ENCODE peak calls at places on chromosomes 5 and 9, in five cellular contexts. W is CD4-positive, alpha-beta memory T cell; F is psoas muscle; M is A549; S is heart right ventricle. Y is an unnamed sample.

GRCh38 chr5:14016549-14016948 is 72.1 kb upstream of the DNAH5 start:
- DNase-seq in W (no peak), F (no peak), M (no peak), S (no peak), Y (no peak)

GRCh38 chr5:77326142-77326541 is 115.7 kb downstream of the PDE8B start:
- DNase-seq in W (no peak), F (no peak), M (no peak), S (no peak), Y (no peak)

GRCh38 chr5:34653708-34654107 is 2.4 kb upstream of the RAI14 start:
- DNase-seq in W (no peak), F (no peak), M (no peak), S (no peak), Y (no peak)

GRCh38 chr9:107731115-107731762 is 241.7 kb upstream of the KLF4 start:
- DNase-seq in W (no peak), F (no peak), M (no peak), S (no peak), Y (no peak)

GRCh38 chr5:15105799-15106393 is 234.3 kb upstream of the ANKH start:
- DNase-seq in W (peak), F (no peak), M (peak), S (peak), Y (no peak)

GRCh38 chr5:5810461-5810860 is 388.0 kb downstream of the ICE1 start:
- DNase-seq in W (no peak), F (no peak), M (no peak), S (peak), Y (no peak)

GRCh38 chr5:115561176-115561575 is 16.6 kb upstream of the FEM1C start:
- DNase-seq in W (no peak), F (no peak), M (no peak), S (no peak), Y (no peak)

GRCh38 chr5:142826741-142827492 is 56.7 kb downstream of the ARHGAP26 start:
- DNase-seq in W (no peak), F (no peak), M (no peak), S (no peak), Y (no peak)

GRCh38 chr9:133306242-133307194 is 29.5 kb downstream of the SURF6 start:
- DNase-seq in W (no peak), F (no peak), M (no peak), S (no peak), Y (no peak)

GRCh38 chr9:133161542-133161950 is 2.2 kb downstream of the GBGT1 start:
- DNase-seq in W (no peak), F (no peak), M (no peak), S (peak), Y (no peak)

GRCh38 chr5:79827159-79827562 is 137.5 kb downstream of the CMYA5 start:
- DNase-seq in W (no peak), F (no peak), M (no peak), S (no peak), Y (no peak)

GRCh38 chr5:170491479-170491878 is 12.3 kb upstream of the KCNIP1 start:
- DNase-seq in W (no peak), F (no peak), M (no peak), S (peak), Y (no peak)

GRCh38 chr5:55232194-55232984 is 1.0 kb downstream of the CCNO start:
- DNase-seq in W (no peak), F (no peak), M (peak), S (no peak), Y (no peak)

GRCh38 chr5:96026334-96027065 is 64.8 kb upstream of the ELL2 start:
- DNase-seq in W (no peak), F (no peak), M (no peak), S (no peak), Y (no peak)

GRCh38 chr5:173746050-173746449 is 129.6 kb upstream of the BOD1 start:
- DNase-seq in W (no peak), F (no peak), M (no peak), S (no peak), Y (no peak)

GRCh38 chr9:92377904-92378303 is 26.5 kb downstream of the OGN start:
- DNase-seq in W (no peak), F (no peak), M (no peak), S (no peak), Y (no peak)

GRCh38 chr9:68975644-68976043 is 38.3 kb downstream of the PRKACG start:
- DNase-seq in W (no peak), F (no peak), M (no peak), S (no peak), Y (no peak)

GRCh38 chr9:72132052-72132451 is 17.2 kb upstream of the GDA start:
- DNase-seq in W (no peak), F (no peak), M (no peak), S (no peak), Y (no peak)

GRCh38 chr9:108436470-108436869 is 419.3 kb downstream of the ACTL7B start:
- DNase-seq in W (no peak), F (no peak), M (no peak), S (no peak), Y (no peak)

GRCh38 chr5:79686799-79687198 is 2.8 kb upstream of the CMYA5 start:
- DNase-seq in W (no peak), F (no peak), M (no peak), S (no peak), Y (no peak)

GRCh38 chr9:135116371-135116770 is 28.9 kb downstream of the OLFM1 start:
- DNase-seq in W (no peak), F (no peak), M (no peak), S (no peak), Y (no peak)

GRCh38 chr5:125685771-125686170 is 737.4 kb upstream of the GRAMD2B start:
- DNase-seq in W (no peak), F (no peak), M (no peak), S (no peak), Y (no peak)

GRCh38 chr5:77255617-77256016 is 45.1 kb downstream of the PDE8B start:
- DNase-seq in W (no peak), F (no peak), M (no peak), S (no peak), Y (no peak)

GRCh38 chr5:82512025-82512424 is 233.9 kb upstream of the RPS23 start:
- DNase-seq in W (no peak), F (no peak), M (no peak), S (no peak), Y (no peak)

GRCh38 chr9:107819772-107820171 is 330.2 kb upstream of the KLF4 start:
- DNase-seq in W (no peak), F (no peak), M (no peak), S (no peak), Y (no peak)

GRCh38 chr9:77547113-77547731 is 100.9 kb downstream of the GNA14 start:
- DNase-seq in W (no peak), F (no peak), M (no peak), S (no peak), Y (no peak)

GRCh38 chr5:79025054-79025465 is 40.0 kb upstream of the ARSB start:
- DNase-seq in W (peak), F (peak), M (peak), S (peak), Y (peak)

GRCh38 chr5:172086312-172086975 is 80.0 kb upstream of the FBXW11 start:
- DNase-seq in W (no peak), F (no peak), M (no peak), S (no peak), Y (no peak)

GRCh38 chr5:87154191-87154590 is 113.5 kb upstream of the RASA1 start:
- DNase-seq in W (no peak), F (no peak), M (no peak), S (no peak), Y (no peak)

GRCh38 chr9:108086624-108087023 is 597.1 kb upstream of the KLF4 start:
- DNase-seq in W (no peak), F (no peak), M (no peak), S (no peak), Y (no peak)

GRCh38 chr9:108468364-108468763 is 387.4 kb downstream of the ACTL7B start:
- DNase-seq in W (no peak), F (peak), M (peak), S (peak), Y (no peak)

GRCh38 chr9:112193562-112194288 is 18.6 kb upstream of the SUSD1 start:
- DNase-seq in W (no peak), F (no peak), M (no peak), S (no peak), Y (no peak)

GRCh38 chr9:127927457-127928231 is 2.9 kb downstream of the PIP5KL1 start:
- DNase-seq in W (peak), F (no peak), M (no peak), S (no peak), Y (no peak)

GRCh38 chr5:95821110-95822021 is 1.2 kb downstream of the GLRX start:
- DNase-seq in W (no peak), F (no peak), M (no peak), S (no peak), Y (no peak)

GRCh38 chr5:98769006-98769255 is 4.5 kb upstream of the RGMB start:
- DNase-seq in W (peak), F (peak), M (no peak), S (peak), Y (no peak)

GRCh38 chr5:87829214-87829551 is 416.5 kb upstream of the CCNH start:
- DNase-seq in W (no peak), F (peak), M (no peak), S (peak), Y (no peak)

GRCh38 chr9:34612788-34613390 is 992 bp upstream of the RPP25L start:
- DNase-seq in W (peak), F (peak), M (peak), S (peak), Y (peak)
- H3K27ac ChIP-seq in W (peak), F (peak), M (peak), S (peak), Y (peak)

GRCh38 chr5:151676719-151677118 is 10.0 kb downstream of the SPARC start:
- DNase-seq in W (no peak), F (no peak), M (no peak), S (no peak), Y (no peak)
- H3K27ac ChIP-seq in W (no peak), F (peak), M (peak), S (peak), Y (peak)

DNA sequence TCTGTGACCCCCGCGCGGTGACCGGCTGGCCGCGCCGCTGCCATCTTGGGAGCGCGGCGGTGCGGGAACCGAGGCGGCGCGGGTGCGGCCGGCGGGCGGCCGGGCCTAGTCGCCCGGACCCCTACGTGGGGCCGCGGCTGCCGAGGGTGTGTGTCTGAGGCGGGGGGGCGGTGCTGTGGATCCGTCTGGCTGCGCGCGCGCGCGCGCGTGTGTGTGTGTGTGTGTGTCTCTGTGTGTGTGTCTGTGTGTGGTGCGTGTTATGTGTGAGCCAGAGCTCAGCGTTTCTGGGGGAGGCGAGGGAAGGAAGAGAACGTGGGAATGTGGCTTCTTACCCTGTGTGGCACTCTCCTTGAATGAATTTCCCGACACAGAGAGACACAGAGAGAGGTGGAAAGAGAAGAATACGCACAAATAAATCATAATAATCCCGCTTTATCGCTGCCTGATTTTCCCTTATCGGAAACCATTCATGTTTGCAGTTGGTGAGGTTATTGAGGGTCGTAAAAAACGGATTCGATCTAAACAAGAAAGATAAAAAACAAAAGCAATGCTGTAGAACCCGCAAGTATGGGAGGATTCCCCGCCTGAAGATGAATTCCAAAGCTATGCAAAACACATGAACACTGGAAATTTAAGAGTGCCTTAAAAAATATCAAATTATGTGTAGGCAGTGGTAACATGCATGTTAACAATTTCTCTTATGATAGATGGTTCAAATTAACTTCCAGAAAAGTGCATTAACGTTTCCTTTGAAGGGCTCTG is 5.7 kb downstream of the NR2F1 start:
- DNase-seq in W (no peak), F (no peak), M (no peak), S (no peak), Y (no peak)
- H3K27ac ChIP-seq in W (no peak), F (no peak), M (no peak), S (no peak), Y (no peak)

GRCh38 chr9:88979791-88980190 is 11.5 kb upstream of the S1PR3 start:
- DNase-seq in W (no peak), F (no peak), M (no peak), S (no peak), Y (no peak)
- H3K27ac ChIP-seq in W (no peak), F (no peak), M (no peak), S (no peak), Y (no peak)

GRCh38 chr9:24218656-24219055 is 327.0 kb downstream of the IZUMO3 start:
- DNase-seq in W (no peak), F (no peak), M (no peak), S (no peak), Y (no peak)
- H3K27ac ChIP-seq in W (no peak), F (no peak), M (no peak), S (no peak), Y (no peak)

DNA sequence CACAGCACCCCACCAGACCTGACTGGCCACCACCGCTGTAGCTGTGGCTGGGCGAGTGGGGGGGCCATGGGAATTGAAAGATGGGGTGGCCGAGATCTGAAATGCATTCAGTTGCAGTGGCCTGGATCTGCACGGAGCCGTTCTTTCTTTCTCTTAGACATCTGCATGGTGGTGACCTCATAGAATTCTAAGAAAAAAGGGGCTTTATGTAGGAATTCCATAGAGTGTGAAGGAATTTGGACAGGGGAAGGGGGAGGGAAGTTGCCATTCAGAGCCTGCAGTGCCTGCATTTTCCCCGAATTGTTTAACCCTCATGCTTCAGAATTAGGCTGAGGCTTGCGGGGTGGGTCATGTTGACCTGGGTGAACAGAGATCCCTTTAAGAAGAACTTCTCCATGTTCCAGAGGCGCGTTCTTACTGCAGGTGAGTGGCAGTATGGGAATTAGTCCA is 4.9 kb downstream of the NEK6 start:
- DNase-seq in W (no peak), F (no peak), M (no peak), S (no peak), Y (no peak)
- H3K27ac ChIP-seq in W (no peak), F (no peak), M (peak), S (no peak), Y (peak)

GRCh38 chr5:72244862-72245371 is 75.1 kb downstream of the MRPS27 start:
- DNase-seq in W (no peak), F (no peak), M (peak), S (peak), Y (peak)

GRCh38 chr5:72248352-72249032 is 71.5 kb downstream of the MRPS27 start:
- DNase-seq in W (no peak), F (no peak), M (peak), S (peak), Y (peak)

GRCh38 chr5:72245517-72246238 is 74.4 kb downstream of the MRPS27 start:
- DNase-seq in W (no peak), F (no peak), M (no peak), S (no peak), Y (no peak)

GRCh38 chr5:72246954-72247442 is 73.0 kb downstream of the MRPS27 start:
- DNase-seq in W (no peak), F (no peak), M (no peak), S (no peak), Y (no peak)

GRCh38 chr5:72246239-72246580 is 73.8 kb downstream of the MRPS27 start:
- DNase-seq in W (no peak), F (no peak), M (peak), S (no peak), Y (no peak)
- H3K27ac ChIP-seq in W (no peak), F (peak), M (peak), S (peak), Y (peak)

GRCh38 chr9:137318976-137319375 is 16.9 kb upstream of the NRARP start:
- DNase-seq in W (no peak), F (peak), M (no peak), S (peak), Y (peak)

GRCh38 chr9:137319434-137319975 is 17.4 kb upstream of the NRARP start:
- DNase-seq in W (no peak), F (peak), M (no peak), S (no peak), Y (no peak)

GRCh38 chr9:137318565-137318964 is 16.5 kb upstream of the NRARP start:
- DNase-seq in W (no peak), F (no peak), M (no peak), S (no peak), Y (no peak)

GRCh38 chr9:137320555-137321384 is 18.7 kb upstream of the NRARP start:
- DNase-seq in W (no peak), F (peak), M (no peak), S (no peak), Y (no peak)

DNA sequence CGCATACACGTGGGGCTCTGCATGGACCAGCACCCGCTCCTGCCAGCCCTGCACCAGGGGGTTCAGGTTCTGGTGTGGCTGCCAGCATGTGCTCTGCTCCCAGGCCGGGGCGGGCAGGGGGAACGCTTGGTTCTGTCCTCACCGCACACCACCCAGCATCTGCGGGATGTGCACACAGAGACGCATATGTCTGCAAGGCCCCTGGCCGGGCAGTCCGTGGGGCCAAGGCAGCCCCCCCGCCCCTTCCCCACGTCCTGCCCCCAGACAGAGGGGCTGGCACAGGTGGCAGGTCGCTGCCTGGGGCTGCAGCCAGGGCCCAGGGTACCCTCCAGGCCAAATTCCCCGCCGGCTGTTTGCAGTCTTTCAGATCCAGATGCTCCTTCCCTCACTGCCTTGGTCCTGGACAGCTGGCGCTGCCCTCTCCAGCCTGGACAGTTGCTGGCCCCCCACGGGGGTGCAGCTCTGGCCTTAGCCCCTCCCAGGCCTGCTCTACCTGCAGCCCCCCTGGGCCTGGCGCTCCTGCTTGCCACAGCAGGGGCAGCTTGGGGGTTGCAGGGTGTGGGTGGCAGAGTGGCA is 18.0 kb upstream of the NRARP start:
- DNase-seq in W (no peak), F (peak), M (no peak), S (no peak), Y (no peak)
- H3K27ac ChIP-seq in W (no peak), F (no peak), M (no peak), S (peak), Y (no peak)

Y was measured in substantia nigra.